ENCODE peak calls at places on chromosomes 3 and 15, in seven cellular contexts. One of them, this sample, is unnamed.

GRCh38 chr3:74447221-74447620 is 167.2 kb downstream of the CNTN3 start:
- DNase-seq in Jurkat, Clone E6-1: no peak
- DNase-seq in body of pancreas: no peak
- DNase-seq in adipocyte: no peak
- DNase-seq in spleen: no peak
- DNase-seq in BJ: no peak
- DNase-seq in tibial artery: no peak
- DNase-seq in this sample: no peak

GRCh38 chr3:53347261-53348064 is at the start of gene DCP1A:
- DNase-seq in adipocyte: peak; percentile 98
- DNase-seq in BJ: peak; percentile 71
- DNase-seq in body of pancreas: peak; percentile 96
- DNase-seq in tibial artery: peak; percentile 98
- DNase-seq in spleen: peak; percentile 99
- DNase-seq in Jurkat, Clone E6-1: peak; percentile 96
- DNase-seq in this sample: peak; percentile 89

GRCh38 chr3:116034797-116035196 is 410.5 kb downstream of the LSAMP start:
- DNase-seq in Jurkat, Clone E6-1: no peak
- DNase-seq in spleen: no peak
- DNase-seq in tibial artery: no peak
- DNase-seq in adipocyte: peak; percentile 38
- DNase-seq in body of pancreas: no peak
- DNase-seq in BJ: no peak
- DNase-seq in this sample: no peak

GRCh38 chr3:170323371-170323770 is 34.1 kb upstream of the SKIL start:
- DNase-seq in spleen: no peak
- DNase-seq in adipocyte: no peak
- DNase-seq in tibial artery: no peak
- DNase-seq in BJ: no peak
- DNase-seq in body of pancreas: no peak
- DNase-seq in Jurkat, Clone E6-1: no peak
- DNase-seq in this sample: no peak

GRCh38 chr3:43894176-43895049 is 203.7 kb downstream of the ABHD5 start:
- DNase-seq in Jurkat, Clone E6-1: no peak
- DNase-seq in adipocyte: peak; percentile 91
- DNase-seq in spleen: peak; percentile 84
- DNase-seq in BJ: no peak
- DNase-seq in body of pancreas: peak; percentile 32
- DNase-seq in tibial artery: peak; percentile 72
- DNase-seq in this sample: peak; percentile 60

GRCh38 chr15:101201411-101202174 is 50.3 kb downstream of the CHSY1 start:
- DNase-seq in adipocyte: peak; percentile 98
- DNase-seq in Jurkat, Clone E6-1: peak; percentile 25
- DNase-seq in spleen: peak; percentile 84
- DNase-seq in tibial artery: peak; percentile 99
- DNase-seq in body of pancreas: peak; percentile 82
- DNase-seq in BJ: peak; percentile 91
- DNase-seq in this sample: peak; percentile 97

GRCh38 chr3:12768579-12769527 is 9.8 kb upstream of the TMEM40 start:
- DNase-seq in Jurkat, Clone E6-1: no peak
- DNase-seq in tibial artery: no peak
- DNase-seq in body of pancreas: no peak
- DNase-seq in BJ: no peak
- DNase-seq in spleen: no peak
- DNase-seq in adipocyte: no peak
- DNase-seq in this sample: no peak

GRCh38 chr3:172946061-172946460 is 195.0 kb downstream of the SPATA16 start:
- DNase-seq in tibial artery: no peak
- DNase-seq in spleen: no peak
- DNase-seq in body of pancreas: no peak
- DNase-seq in adipocyte: no peak
- DNase-seq in BJ: no peak
- DNase-seq in Jurkat, Clone E6-1: no peak
- DNase-seq in this sample: no peak

GRCh38 chr3:126356373-126357298 is 572 bp downstream of the KLF15 start:
- DNase-seq in adipocyte: peak; percentile 60
- DNase-seq in BJ: no peak
- DNase-seq in body of pancreas: peak; percentile 45
- DNase-seq in Jurkat, Clone E6-1: no peak
- DNase-seq in tibial artery: peak; percentile 84
- DNase-seq in spleen: peak; percentile 83
- DNase-seq in this sample: no peak

GRCh38 chr15:82968066-82968465 is 15.5 kb upstream of the HOMER2 start:
- DNase-seq in spleen: no peak
- DNase-seq in adipocyte: no peak
- DNase-seq in body of pancreas: no peak
- DNase-seq in BJ: no peak
- DNase-seq in Jurkat, Clone E6-1: no peak
- DNase-seq in tibial artery: no peak
- DNase-seq in this sample: no peak

GRCh38 chr3:98730338-98730737 is 32.8 kb upstream of the ST3GAL6 start:
- DNase-seq in Jurkat, Clone E6-1: no peak
- DNase-seq in spleen: no peak
- DNase-seq in adipocyte: no peak
- DNase-seq in body of pancreas: peak; percentile 19
- DNase-seq in BJ: no peak
- DNase-seq in tibial artery: no peak
- DNase-seq in this sample: no peak

GRCh38 chr15:62110000-62110851 is 43.4 kb downstream of the C2CD4A start:
- DNase-seq in adipocyte: peak; percentile 69
- DNase-seq in body of pancreas: peak; percentile 60
- DNase-seq in spleen: no peak
- DNase-seq in Jurkat, Clone E6-1: no peak
- DNase-seq in BJ: no peak
- DNase-seq in tibial artery: no peak
- DNase-seq in this sample: no peak

DNA sequence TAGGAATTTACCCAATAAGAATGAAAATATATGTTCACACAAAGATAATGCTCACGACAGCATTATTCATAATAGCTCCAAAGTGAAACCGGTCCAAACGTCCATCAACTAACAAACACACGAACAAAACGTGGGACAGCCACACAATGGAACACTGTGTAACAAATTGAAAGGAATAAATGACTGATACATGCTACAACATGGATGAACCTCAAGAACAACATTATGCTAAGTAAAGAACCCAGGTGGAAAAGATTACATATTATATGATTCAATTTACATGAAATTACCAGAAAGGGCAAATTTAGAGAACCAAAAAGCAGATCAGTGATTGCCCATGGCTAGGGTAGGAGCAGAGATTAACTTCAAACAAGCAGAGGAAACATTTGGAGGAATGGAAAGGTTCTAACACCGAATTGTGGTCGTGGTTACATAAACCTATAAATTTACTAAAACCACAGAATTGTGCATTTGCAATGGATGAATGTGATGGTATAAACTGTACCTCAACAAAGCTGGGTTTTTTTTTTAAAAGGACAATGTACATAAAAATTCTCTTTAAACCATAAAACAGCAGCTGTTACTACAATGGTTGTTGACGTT is 76.3 kb downstream of the XXYLT1 start:
- DNase-seq in spleen: no peak
- DNase-seq in Jurkat, Clone E6-1: peak; percentile 58
- DNase-seq in tibial artery: no peak
- DNase-seq in adipocyte: no peak
- DNase-seq in BJ: no peak
- DNase-seq in body of pancreas: no peak
- DNase-seq in this sample: no peak
- H3K4me3 ChIP-seq in spleen: no peak overlapping the region
- H3K4me3 ChIP-seq in Jurkat, Clone E6-1: no peak overlapping the region
- H3K4me3 ChIP-seq in tibial artery: no peak overlapping the region
- H3K4me3 ChIP-seq in adipocyte: no peak overlapping the region
- H3K4me3 ChIP-seq in BJ: no peak overlapping the region
- H3K4me3 ChIP-seq in body of pancreas: no peak overlapping the region
- H3K4me3 ChIP-seq in this sample: no peak overlapping the region

DNA sequence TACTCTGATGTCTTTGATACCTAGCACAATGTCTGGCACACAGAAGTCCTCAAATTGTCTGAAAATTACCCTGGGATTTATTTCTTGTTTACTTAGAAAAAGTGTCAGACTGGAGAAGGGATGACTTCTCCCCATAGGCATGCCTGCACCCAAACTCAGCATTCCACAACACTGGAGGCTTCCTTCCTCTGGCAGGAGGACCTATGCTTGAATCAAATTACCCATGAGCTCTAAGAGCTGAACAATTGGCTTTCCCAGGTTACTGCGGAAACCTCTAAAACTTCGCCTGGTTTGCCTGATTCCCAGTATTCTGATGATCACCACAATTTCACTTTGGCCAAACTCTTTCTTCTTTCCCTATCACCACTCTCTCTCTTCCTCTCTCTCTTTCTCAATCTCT is 217.4 kb downstream of the DIPK2A start:
- DNase-seq in Jurkat, Clone E6-1: no peak
- DNase-seq in adipocyte: peak; percentile 37
- DNase-seq in body of pancreas: no peak
- DNase-seq in tibial artery: no peak
- DNase-seq in spleen: no peak
- DNase-seq in BJ: no peak
- DNase-seq in this sample: peak; percentile 19
- H3K4me3 ChIP-seq in Jurkat, Clone E6-1: no peak overlapping the region
- H3K4me3 ChIP-seq in adipocyte: no peak overlapping the region
- H3K4me3 ChIP-seq in body of pancreas: no peak overlapping the region
- H3K4me3 ChIP-seq in tibial artery: no peak overlapping the region
- H3K4me3 ChIP-seq in spleen: no peak overlapping the region
- H3K4me3 ChIP-seq in BJ: no peak overlapping the region
- H3K4me3 ChIP-seq in this sample: no peak overlapping the region

GRCh38 chr3:80970292-80970691 is 791.2 kb downstream of the GBE1 start:
- DNase-seq in tibial artery: no peak
- DNase-seq in BJ: no peak
- DNase-seq in spleen: no peak
- DNase-seq in body of pancreas: no peak
- DNase-seq in adipocyte: no peak
- DNase-seq in Jurkat, Clone E6-1: no peak
- DNase-seq in this sample: no peak
- H3K4me3 ChIP-seq in tibial artery: no peak overlapping the region
- H3K4me3 ChIP-seq in BJ: no peak overlapping the region
- H3K4me3 ChIP-seq in spleen: no peak overlapping the region
- H3K4me3 ChIP-seq in body of pancreas: no peak overlapping the region
- H3K4me3 ChIP-seq in adipocyte: no peak overlapping the region
- H3K4me3 ChIP-seq in Jurkat, Clone E6-1: no peak overlapping the region
- H3K4me3 ChIP-seq in this sample: no peak overlapping the region

DNA sequence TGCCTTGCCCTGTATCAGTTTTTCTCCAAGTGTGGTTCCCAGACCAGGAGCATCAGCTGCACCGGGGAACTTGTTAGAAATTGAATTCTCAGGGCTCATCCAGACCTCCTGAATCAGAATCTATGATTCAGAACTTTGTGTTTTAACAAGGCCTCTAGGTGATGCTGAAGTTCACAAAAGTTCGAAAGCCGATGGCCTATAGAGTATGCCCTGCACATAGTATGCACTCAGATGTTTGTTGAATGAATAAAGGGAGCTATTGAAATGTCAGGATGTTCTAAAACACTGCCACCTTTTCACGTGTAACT is 666 bp upstream of the LARP6 start:
- DNase-seq in adipocyte: peak; percentile 54
- DNase-seq in Jurkat, Clone E6-1: no peak
- DNase-seq in spleen: no peak
- DNase-seq in tibial artery: no peak
- DNase-seq in BJ: no peak
- DNase-seq in body of pancreas: no peak
- DNase-seq in this sample: no peak
- H3K4me3 ChIP-seq in adipocyte: peak overlapping the region; percentile 84
- H3K4me3 ChIP-seq in Jurkat, Clone E6-1: peak overlapping the region; percentile 54
- H3K4me3 ChIP-seq in spleen: no peak overlapping the region
- H3K4me3 ChIP-seq in tibial artery: peak overlapping the region; percentile 78
- H3K4me3 ChIP-seq in BJ: peak overlapping the region; percentile 80
- H3K4me3 ChIP-seq in body of pancreas: peak overlapping the region; percentile 23
- H3K4me3 ChIP-seq in this sample: peak overlapping the region; percentile 52

DNA sequence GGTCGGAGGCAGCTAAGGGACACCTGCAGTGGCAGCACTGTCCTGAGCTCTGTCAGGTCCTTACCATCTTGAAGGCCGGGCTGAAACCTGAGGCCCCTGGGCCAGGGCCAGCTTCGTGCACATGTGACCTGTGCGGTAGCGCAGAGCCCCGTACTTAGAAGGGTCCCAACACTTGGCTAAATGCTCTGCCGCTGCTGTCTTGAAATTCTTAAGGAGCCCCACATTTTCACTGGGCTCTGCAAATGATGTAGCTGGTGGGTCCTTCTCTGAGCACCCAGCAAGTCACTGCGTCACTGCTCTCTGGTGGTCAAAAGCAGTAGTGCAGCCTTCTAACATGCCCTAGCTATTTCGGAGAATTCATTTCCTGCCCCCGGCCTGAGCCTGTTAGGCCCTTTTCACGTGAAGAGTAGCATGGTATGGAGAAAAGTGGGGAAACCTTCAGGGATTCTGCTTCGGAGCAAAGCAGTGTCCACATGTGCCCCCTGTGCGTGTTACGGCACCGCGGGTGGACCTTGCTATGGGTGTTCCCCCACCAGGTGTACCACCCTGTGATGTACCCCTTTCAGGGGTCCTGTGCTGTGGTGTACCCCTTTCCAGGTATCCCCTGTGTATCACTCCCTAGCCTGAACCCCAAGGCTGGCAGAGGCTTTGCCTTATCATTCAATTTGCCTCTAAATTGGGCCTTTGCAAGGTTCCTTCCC is 79.7 kb downstream of the TMEM266 start:
- DNase-seq in spleen: no peak
- DNase-seq in Jurkat, Clone E6-1: peak; percentile 76
- DNase-seq in tibial artery: no peak
- DNase-seq in adipocyte: peak; percentile 82
- DNase-seq in body of pancreas: peak; percentile 84
- DNase-seq in BJ: no peak
- DNase-seq in this sample: no peak
- H3K4me3 ChIP-seq in spleen: no peak overlapping the region
- H3K4me3 ChIP-seq in Jurkat, Clone E6-1: no peak overlapping the region
- H3K4me3 ChIP-seq in tibial artery: no peak overlapping the region
- H3K4me3 ChIP-seq in adipocyte: no peak overlapping the region
- H3K4me3 ChIP-seq in body of pancreas: no peak overlapping the region
- H3K4me3 ChIP-seq in BJ: no peak overlapping the region
- H3K4me3 ChIP-seq in this sample: no peak overlapping the region

GRCh38 chr15:96325579-96326331 is 4.7 kb upstream of the NR2F2 start:
- DNase-seq in body of pancreas: no peak
- DNase-seq in BJ: no peak
- DNase-seq in Jurkat, Clone E6-1: no peak
- DNase-seq in tibial artery: no peak
- DNase-seq in adipocyte: peak; percentile 66
- DNase-seq in spleen: no peak
- DNase-seq in this sample: no peak

GRCh38 chr15:96324192-96324895 is 6.2 kb upstream of the NR2F2 start:
- DNase-seq in Jurkat, Clone E6-1: no peak
- DNase-seq in spleen: no peak
- DNase-seq in tibial artery: peak; percentile 81
- DNase-seq in adipocyte: peak; percentile 52
- DNase-seq in BJ: no peak
- DNase-seq in body of pancreas: no peak
- DNase-seq in this sample: no peak

GRCh38 chr15:96326551-96327154 is 3.8 kb upstream of the NR2F2 start:
- DNase-seq in Jurkat, Clone E6-1: peak; percentile 24
- DNase-seq in spleen: no peak
- DNase-seq in BJ: no peak
- DNase-seq in body of pancreas: peak; percentile 27
- DNase-seq in tibial artery: peak; percentile 78
- DNase-seq in adipocyte: peak; percentile 80
- DNase-seq in this sample: no peak

GRCh38 chr15:96323250-96324162 is 7.0 kb upstream of the NR2F2 start:
- DNase-seq in adipocyte: no peak
- DNase-seq in body of pancreas: no peak
- DNase-seq in tibial artery: no peak
- DNase-seq in Jurkat, Clone E6-1: no peak
- DNase-seq in BJ: no peak
- DNase-seq in spleen: no peak
- DNase-seq in this sample: no peak

GRCh38 chr15:96324900-96325299 is 5.6 kb upstream of the NR2F2 start:
- DNase-seq in tibial artery: no peak
- DNase-seq in BJ: no peak
- DNase-seq in spleen: no peak
- DNase-seq in body of pancreas: no peak
- DNase-seq in Jurkat, Clone E6-1: no peak
- DNase-seq in adipocyte: peak; percentile 25
- DNase-seq in this sample: no peak
- H3K4me3 ChIP-seq in tibial artery: peak overlapping the region; percentile 97
- H3K4me3 ChIP-seq in BJ: peak overlapping the region; percentile 68
- H3K4me3 ChIP-seq in spleen: peak overlapping the region; percentile 46
- H3K4me3 ChIP-seq in body of pancreas: no peak overlapping the region
- H3K4me3 ChIP-seq in Jurkat, Clone E6-1: no peak overlapping the region
- H3K4me3 ChIP-seq in adipocyte: peak overlapping the region; percentile 95
- H3K4me3 ChIP-seq in this sample: peak overlapping the region; percentile 84